ENCODE peak calls at places on chromosomes 7 and 10, in five cellular contexts. M is breast epithelium, G is GM23338, E is progenitor cell of endocrine pancreas, L is AG09319. C is an unnamed sample.

GRCh38 chr7:131352032-131352431 is 24.4 kb downstream of the MKLN1 start:
- DNase-seq in M (no peak), G (no peak), E (no peak), L (no peak), C (no peak)

GRCh38 chr7:99860281-99861127 is 16.3 kb downstream of the OR2AE1 start:
- DNase-seq in M (peak), G (no peak), E (no peak), L (peak), C (no peak)

GRCh38 chr10:30702860-30703259 is 73.3 kb upstream of the LYZL2 start:
- DNase-seq in M (no peak), G (no peak), E (no peak), L (no peak), C (no peak)

GRCh38 chr7:143248781-143249354 is 14.4 kb upstream of the GSTK1 start:
- DNase-seq in M (no peak), G (no peak), E (no peak), L (no peak), C (no peak)

GRCh38 chr10:62413652-62414051 is 39.5 kb downstream of the ZNF365 start:
- DNase-seq in M (no peak), G (no peak), E (no peak), L (no peak), C (no peak)

GRCh38 chr7:2106920-2107319 is 125.8 kb downstream of the MAD1L1 start:
- DNase-seq in M (no peak), G (no peak), E (no peak), L (no peak), C (no peak)

GRCh38 chr7:41566581-41566980 is 136.3 kb downstream of the INHBA start:
- DNase-seq in M (no peak), G (no peak), E (no peak), L (no peak), C (no peak)

GRCh38 chr10:135601-136464 is 578 bp downstream of the ZMYND11 start:
- DNase-seq in M (peak), G (peak), E (peak), L (no peak), C (no peak)

GRCh38 chr10:101041252-101041761 is 10.3 kb downstream of the SFXN3 start:
- DNase-seq in M (peak), G (peak), E (peak), L (peak), C (peak)

GRCh38 chr7:17367502-17367901 is 69.0 kb downstream of the AHR start:
- DNase-seq in M (no peak), G (no peak), E (no peak), L (no peak), C (no peak)

GRCh38 chr7:2802504-2803341 is 41.4 kb downstream of the GNA12 start:
- DNase-seq in M (no peak), G (peak), E (no peak), L (no peak), C (no peak)

GRCh38 chr7:157547102-157547501 is 210.3 kb downstream of the DNAJB6 start:
- DNase-seq in M (peak), G (no peak), E (no peak), L (no peak), C (no peak)

DNA sequence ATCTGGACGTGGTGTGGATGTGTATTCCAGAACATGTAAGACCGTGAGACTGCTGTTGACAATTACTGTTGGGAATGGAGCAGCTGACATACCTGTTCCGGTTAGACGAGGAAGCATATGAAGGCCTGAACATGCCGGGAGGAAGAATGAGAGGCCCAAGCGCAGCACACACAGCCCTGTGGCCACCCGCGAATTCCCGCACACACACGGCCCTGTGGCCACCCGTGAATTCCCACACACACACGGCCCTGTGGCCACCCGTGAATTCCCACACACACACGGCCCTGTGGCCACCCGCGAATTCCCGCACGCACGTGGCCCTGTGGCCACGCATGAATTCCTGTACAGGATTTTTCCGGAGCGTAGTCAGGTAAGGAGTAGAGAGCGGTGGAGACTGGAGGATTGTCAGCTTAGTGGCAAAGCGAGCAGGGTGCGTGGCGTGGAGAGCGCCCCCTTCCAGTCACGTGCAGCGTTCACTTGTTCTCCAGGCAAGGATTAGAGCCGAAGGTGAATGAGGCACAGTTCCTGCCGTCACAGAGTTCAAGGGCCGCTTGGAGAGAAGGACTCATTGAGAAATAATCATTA is 9.5 kb upstream of the SUN1 start:
- DNase-seq in M (no peak), G (peak), E (no peak), L (no peak), C (no peak)
- TF ChIP-seq CTCF in M (no peak), G (peak), E (no peak), L (no peak), C (peak)

DNA sequence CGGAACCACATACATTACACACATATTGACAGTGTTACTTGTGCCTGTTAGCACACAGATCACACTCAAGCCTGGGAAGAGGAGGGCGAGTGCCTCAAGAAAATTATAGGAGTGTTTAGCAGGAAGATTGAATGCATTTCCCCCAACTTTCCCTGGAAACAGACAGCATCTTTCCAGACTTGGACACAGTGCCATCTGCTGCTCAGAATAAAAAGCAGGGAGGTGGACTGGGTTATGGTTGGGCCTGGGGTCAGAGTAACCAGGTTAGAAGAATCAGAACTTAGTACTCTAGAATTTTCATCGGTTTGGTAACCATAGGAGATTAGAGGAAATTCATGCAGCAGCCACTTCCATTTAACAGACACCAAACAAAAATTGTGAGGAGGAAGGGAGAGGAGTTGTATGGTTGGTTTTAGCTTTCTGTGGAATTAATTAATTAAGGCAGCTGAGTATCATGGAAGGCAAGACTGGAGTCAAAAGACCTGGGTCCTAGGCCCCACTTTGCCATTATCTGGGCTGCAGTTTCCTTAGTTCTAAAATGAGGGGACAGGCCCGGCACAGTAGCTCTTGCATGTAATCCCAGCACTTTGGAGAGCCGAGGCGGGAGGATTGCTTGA is 43.4 kb upstream of the OPTN start:
- DNase-seq in M (no peak), G (peak), E (no peak), L (no peak), C (no peak)
- TF ChIP-seq CTCF in M (no peak), G (peak), E (peak), L (peak), C (peak)

GRCh38 chr10:11697718-11698527 is 44.3 kb upstream of the ECHDC3 start:
- DNase-seq in M (no peak), G (no peak), E (no peak), L (no peak), C (no peak)
- TF ChIP-seq CTCF in M (no peak), G (peak), E (no peak), L (no peak), C (no peak)

GRCh38 chr7:63008366-63008765 is 990.3 kb upstream of the ZNF722 start:
- DNase-seq in M (no peak), G (peak), E (no peak), L (no peak), C (no peak)
- TF ChIP-seq CTCF in M (no peak), G (peak), E (peak), L (no peak), C (peak)

GRCh38 chr10:44511601-44512000 is 126.7 kb upstream of the CXCL12 start:
- DNase-seq in M (no peak), G (no peak), E (no peak), L (no peak), C (no peak)

GRCh38 chr10:44516941-44517340 is 132.0 kb upstream of the CXCL12 start:
- DNase-seq in M (no peak), G (no peak), E (no peak), L (no peak), C (no peak)

GRCh38 chr10:44512345-44513095 is 127.6 kb upstream of the CXCL12 start:
- DNase-seq in M (no peak), G (no peak), E (no peak), L (no peak), C (no peak)

GRCh38 chr10:44510716-44511115 is 125.8 kb upstream of the CXCL12 start:
- DNase-seq in M (no peak), G (no peak), E (no peak), L (peak), C (no peak)

DNA sequence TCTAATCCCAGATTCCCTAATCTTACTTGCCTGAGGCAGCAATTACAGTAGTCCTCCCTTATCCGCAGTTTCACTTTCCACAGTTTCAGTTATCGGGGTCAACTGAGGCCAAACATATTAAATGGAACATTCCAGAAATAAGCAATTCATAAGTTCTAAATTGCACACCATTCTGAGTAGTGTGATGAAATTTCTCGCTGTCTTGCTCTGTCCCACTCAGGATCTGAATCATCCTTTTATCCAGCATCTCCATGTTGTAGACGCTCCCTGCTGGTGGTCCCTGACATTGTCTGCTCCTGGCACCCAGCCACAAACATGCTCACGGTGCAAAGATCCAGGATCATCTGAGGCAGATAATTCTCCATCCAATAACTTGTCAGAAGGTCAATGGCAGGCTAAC is 128.7 kb upstream of the CXCL12 start:
- DNase-seq in M (no peak), G (no peak), E (no peak), L (peak), C (no peak)
- TF ChIP-seq CTCF in M (no peak), G (peak), E (no peak), L (peak), C (peak)

GRCh38 chr10:32713560-32713959 is 244.5 kb downstream of the ITGB1 start:
- DNase-seq in M (no peak), G (peak), E (no peak), L (no peak), C (no peak)
- TF ChIP-seq CTCF in M (no peak), G (no peak), E (no peak), L (no peak), C (no peak)

DNA sequence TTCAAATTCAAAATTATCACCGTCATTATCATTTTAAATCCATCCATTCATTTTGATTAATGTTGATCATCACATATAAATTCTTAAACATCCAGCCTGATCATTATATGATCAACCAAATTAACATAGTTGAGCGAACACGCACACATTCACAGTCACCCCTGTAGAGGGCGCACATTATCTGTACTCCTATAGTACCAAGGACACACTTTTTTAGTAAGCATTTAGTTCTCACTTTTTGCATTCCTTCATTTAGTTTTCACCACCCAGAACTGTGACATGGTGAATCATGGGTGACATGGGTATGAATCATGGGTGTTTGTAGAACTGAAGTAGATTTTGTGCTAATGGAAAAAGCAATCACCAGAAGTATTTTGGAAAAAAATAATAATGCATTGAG is 26.0 kb upstream of the ZNF735 start:
- DNase-seq in M (no peak), G (peak), E (no peak), L (no peak), C (no peak)
- TF ChIP-seq CTCF in M (no peak), G (peak), E (no peak), L (no peak), C (peak)

GRCh38 chr10:37754538-37755323 is 102.7 kb downstream of the ZNF248 start:
- DNase-seq in M (no peak), G (no peak), E (no peak), L (no peak), C (no peak)
- TF ChIP-seq CTCF in M (no peak), G (no peak), E (peak), L (peak), C (peak)

GRCh38 chr10:71159892-71160291 is 52.5 kb upstream of the UNC5B start:
- DNase-seq in M (no peak), G (no peak), E (no peak), L (no peak), C (no peak)
- TF ChIP-seq CTCF in M (no peak), G (no peak), E (no peak), L (no peak), C (no peak)

GRCh38 chr10:125977206-125977605 is 80.8 kb downstream of the FANK1 start:
- DNase-seq in M (no peak), G (peak), E (no peak), L (no peak), C (no peak)
- TF ChIP-seq CTCF in M (no peak), G (peak), E (peak), L (no peak), C (no peak)